ENCODE peak calls at places on chromosomes 16 and 17, in eight cellular contexts. U, F, I, G, N, D, Y and L are unnamed samples.
A peak's percentile ranks its signal among the peaks of the same experiment; 100 is the strongest.

GRCh38 chr17:60372790-60373483 is 19.0 kb downstream of the USP32 start:
- DNase-seq in U (no peak), F (no peak), I (no peak), G (no peak), N (no peak), D (no peak), Y (no peak), L (no peak)

GRCh38 chr17:42456223-42457106 is 2.2 kb upstream of the ATP6V0A1 start:
- DNase-seq in U (no peak), F (no peak), I (no peak), G (no peak), N (no peak), D (no peak), Y (no peak), L (no peak)

GRCh38 chr17:75478508-75478907 is 22.1 kb downstream of the TMEM94 start:
- DNase-seq in U (peak; percentile 57), F (no peak), I (no peak), G (no peak), N (no peak), D (no peak), Y (no peak), L (no peak)

GRCh38 chr16:50402298-50402895 is 33.6 kb upstream of the BRD7 start:
- DNase-seq in U (no peak), F (no peak), I (peak; percentile 21), G (no peak), N (no peak), D (no peak), Y (no peak), L (no peak)

GRCh38 chr16:89320717-89321501 is 103.4 kb downstream of the ZNF778 start:
- DNase-seq in U (peak; percentile 47), F (no peak), I (no peak), G (no peak), N (no peak), D (no peak), Y (peak; percentile 76), L (peak; percentile 53)

GRCh38 chr17:8557176-8557806 is 73.2 kb downstream of the MYH10 start:
- DNase-seq in U (peak; percentile 74), F (no peak), I (no peak), G (no peak), N (no peak), D (no peak), Y (no peak), L (peak; percentile 38)

GRCh38 chr17:48611213-48611612 is 396 bp upstream of the HOXB7 start:
- DNase-seq in U (no peak), F (no peak), I (no peak), G (no peak), N (no peak), D (no peak), Y (no peak), L (no peak)

GRCh38 chr16:11964761-11965539 is at the start of gene TNFRSF17:
- DNase-seq in U (no peak), F (no peak), I (no peak), G (no peak), N (no peak), D (no peak), Y (no peak), L (no peak)

GRCh38 chr17:76528156-76528527 is 9.4 kb downstream of the CYGB start:
- DNase-seq in U (no peak), F (no peak), I (no peak), G (no peak), N (no peak), D (no peak), Y (peak; percentile 51), L (no peak)

GRCh38 chr17:33986566-33986965 is 268.5 kb upstream of the CCL2 start:
- DNase-seq in U (no peak), F (no peak), I (no peak), G (no peak), N (no peak), D (no peak), Y (no peak), L (no peak)

GRCh38 chr16:1839554-1839953 is 12.5 kb downstream of the FAHD1 start:
- DNase-seq in U (no peak), F (peak; percentile 11), I (no peak), G (no peak), N (no peak), D (no peak), Y (no peak), L (no peak)

GRCh38 chr17:39080416-39081179 is 70.8 kb downstream of the PLXDC1 start:
- DNase-seq in U (no peak), F (no peak), I (no peak), G (no peak), N (no peak), D (no peak), Y (peak; percentile 71), L (no peak)

GRCh38 chr17:28916302-28916934 is 13.5 kb upstream of the DHRS13 start:
- DNase-seq in U (peak; percentile 37), F (no peak), I (no peak), G (no peak), N (no peak), D (no peak), Y (peak; percentile 44), L (no peak)

GRCh38 chr16:84016477-84016876 is 26.1 kb downstream of the SLC38A8 start:
- DNase-seq in U (no peak), F (no peak), I (no peak), G (no peak), N (no peak), D (no peak), Y (no peak), L (no peak)
- H3K9me3 ChIP-seq in U (no peaks in the 10 kb centered on the region), F (peaks cover 27% of the 10 kb centered on the region), I (no peaks in the 10 kb centered on the region), G (peaks cover 9% of the 10 kb centered on the region), N (peaks cover 8% of the 10 kb centered on the region), D (no peaks in the 10 kb centered on the region), Y (no peaks in the 10 kb centered on the region), L (no peaks in the 10 kb centered on the region)

DNA sequence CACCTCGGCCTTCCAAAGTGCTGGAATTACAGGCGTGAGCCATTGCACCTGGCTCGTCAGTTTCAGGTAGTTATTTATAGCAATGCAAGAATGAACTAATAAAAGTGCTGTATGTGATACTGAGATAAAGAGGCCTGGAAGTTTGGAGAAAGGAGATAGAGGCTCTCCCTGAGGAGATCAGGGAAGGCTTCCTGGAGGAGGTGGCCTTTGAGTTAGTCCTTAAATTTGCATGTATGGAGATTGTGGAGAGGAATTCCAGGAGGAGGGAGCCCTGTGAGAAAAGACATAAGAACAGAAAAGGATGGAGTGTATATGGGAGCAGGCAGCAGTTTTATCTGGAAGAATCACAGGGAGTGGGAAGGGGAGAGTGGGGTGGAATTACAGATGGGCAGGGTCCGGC is 276.6 kb upstream of the EEF2KMT start:
- DNase-seq in U (no peak), F (no peak), I (no peak), G (no peak), N (no peak), D (no peak), Y (no peak), L (no peak)
- H3K9me3 ChIP-seq in U (no peaks in the 10 kb centered on the region), F (peaks cover 62% of the 10 kb centered on the region), I (no peaks in the 10 kb centered on the region), G (no peaks in the 10 kb centered on the region), N (no peaks in the 10 kb centered on the region), D (no peaks in the 10 kb centered on the region), Y (no peaks in the 10 kb centered on the region), L (no peaks in the 10 kb centered on the region)

GRCh38 chr17:83180264-83180995 is 101.0 kb downstream of the METRNL start:
- DNase-seq in U (no peak), F (no peak), I (peak; percentile 52), G (no peak), N (peak; percentile 38), D (no peak), Y (no peak), L (no peak)
- H3K9me3 ChIP-seq in U (no peaks in the 10 kb centered on the region), F (peaks cover 5% of the 10 kb centered on the region), I (no peaks in the 10 kb centered on the region), G (no peaks in the 10 kb centered on the region), N (no peaks in the 10 kb centered on the region), D (no peaks in the 10 kb centered on the region), Y (no peaks in the 10 kb centered on the region), L (no peaks in the 10 kb centered on the region)

GRCh38 chr16:75175074-75175473 is 26.8 kb downstream of the ZFP1 start:
- DNase-seq in U (no peak), F (no peak), I (no peak), G (no peak), N (no peak), D (no peak), Y (no peak), L (no peak)
- H3K9me3 ChIP-seq in U (peaks cover 11% of the 10 kb centered on the region), F (peaks cover 35% of the 10 kb centered on the region), I (peaks cover 8% of the 10 kb centered on the region), G (peaks cover 46% of the 10 kb centered on the region), N (peaks cover 51% of the 10 kb centered on the region), D (peaks cover 8% of the 10 kb centered on the region), Y (no peaks in the 10 kb centered on the region), L (peaks cover 56% of the 10 kb centered on the region)

GRCh38 chr17:82949361-82949760 is 109.5 kb upstream of the ZNF750 start:
- DNase-seq in U (no peak), F (no peak), I (no peak), G (no peak), N (no peak), D (no peak), Y (no peak), L (peak; percentile 10)

GRCh38 chr17:82947051-82947991 is 107.5 kb upstream of the ZNF750 start:
- DNase-seq in U (no peak), F (no peak), I (no peak), G (no peak), N (no peak), D (no peak), Y (no peak), L (peak; percentile 31)

GRCh38 chr17:82949984-82950383 is 110.2 kb upstream of the ZNF750 start:
- DNase-seq in U (no peak), F (no peak), I (no peak), G (no peak), N (no peak), D (no peak), Y (no peak), L (peak; percentile 7)

GRCh38 chr17:82948081-82948511 is 108.3 kb upstream of the ZNF750 start:
- DNase-seq in U (no peak), F (no peak), I (no peak), G (no peak), N (no peak), D (no peak), Y (no peak), L (peak; percentile 55)

GRCh38 chr17:82948957-82949356 is 109.1 kb upstream of the ZNF750 start:
- DNase-seq in U (no peak), F (no peak), I (no peak), G (no peak), N (no peak), D (no peak), Y (no peak), L (no peak)
- H3K9me3 ChIP-seq in U (no peaks in the 10 kb centered on the region), F (peaks cover 55% of the 10 kb centered on the region), I (peaks cover 8% of the 10 kb centered on the region), G (peaks cover 35% of the 10 kb centered on the region), N (peaks cover 33% of the 10 kb centered on the region), D (peaks cover 8% of the 10 kb centered on the region), Y (no peaks in the 10 kb centered on the region), L (peaks cover 21% of the 10 kb centered on the region)

GRCh38 chr17:21689604-21690003 is 2.7 kb upstream of the KCNJ18 start:
- DNase-seq in U (no peak), F (peak; percentile 42), I (peak; percentile 83), G (peak; percentile 38), N (no peak), D (no peak), Y (peak; percentile 50), L (peak; percentile 29)
- H3K9me3 ChIP-seq in U (no peaks in the 10 kb centered on the region), F (peaks cover 85% of the 10 kb centered on the region), I (no peaks in the 10 kb centered on the region), G (no peaks in the 10 kb centered on the region), N (no peaks in the 10 kb centered on the region), D (no peaks in the 10 kb centered on the region), Y (no peaks in the 10 kb centered on the region), L (no peaks in the 10 kb centered on the region)

GRCh38 chr16:75169899-75170405 is 21.6 kb downstream of the ZFP1 start:
- DNase-seq in U (no peak), F (no peak), I (no peak), G (no peak), N (no peak), D (no peak), Y (no peak), L (no peak)
- H3K9me3 ChIP-seq in U (peaks cover 13% of the 10 kb centered on the region), F (peaks cover 58% of the 10 kb centered on the region), I (peaks cover 14% of the 10 kb centered on the region), G (peaks cover 55% of the 10 kb centered on the region), N (peaks cover 39% of the 10 kb centered on the region), D (peaks cover 22% of the 10 kb centered on the region), Y (peaks cover 11% of the 10 kb centered on the region), L (peaks cover 67% of the 10 kb centered on the region)